ENCODE peak calls at places on chromosomes 4 and X, in ten cellular contexts. One of them, this sample, is unnamed.

GRCh38 chr4:24230955-24231354 is 341.1 kb upstream of the PPARGC1A start:
- DNase-seq in neural crest cell: no peak
- DNase-seq in ovary: no peak
- DNase-seq in GM06990: no peak
- DNase-seq in CD4-positive, alpha-beta T cell: no peak
- DNase-seq in nephron progenitor cell: no peak
- DNase-seq in tibial nerve: no peak
- DNase-seq in heart right ventricle: no peak
- DNase-seq in breast epithelium: no peak
- DNase-seq in lower lobe of right lung: no peak
- DNase-seq in this sample: no peak

GRCh38 chrX:45344597-45344996 is 143.9 kb upstream of the DIPK2B start:
- DNase-seq in neural crest cell: no peak
- DNase-seq in ovary: no peak
- DNase-seq in GM06990: no peak
- DNase-seq in CD4-positive, alpha-beta T cell: no peak
- DNase-seq in nephron progenitor cell: no peak
- DNase-seq in tibial nerve: no peak
- DNase-seq in heart right ventricle: no peak
- DNase-seq in breast epithelium: no peak
- DNase-seq in lower lobe of right lung: no peak
- DNase-seq in this sample: no peak

GRCh38 chr4:94827481-94828110 is 69.8 kb downstream of the BMPR1B start:
- DNase-seq in neural crest cell: no peak
- DNase-seq in ovary: no peak
- DNase-seq in GM06990: no peak
- DNase-seq in CD4-positive, alpha-beta T cell: no peak
- DNase-seq in nephron progenitor cell: no peak
- DNase-seq in tibial nerve: no peak
- DNase-seq in heart right ventricle: no peak
- DNase-seq in breast epithelium: no peak
- DNase-seq in lower lobe of right lung: no peak
- DNase-seq in this sample: no peak

GRCh38 chr4:1012031-1012739 is 759 bp downstream of the FGFRL1 start:
- DNase-seq in neural crest cell: no peak
- DNase-seq in ovary: peak
- DNase-seq in GM06990: no peak
- DNase-seq in CD4-positive, alpha-beta T cell: peak
- DNase-seq in nephron progenitor cell: peak
- DNase-seq in tibial nerve: peak
- DNase-seq in heart right ventricle: peak
- DNase-seq in breast epithelium: peak
- DNase-seq in lower lobe of right lung: peak
- DNase-seq in this sample: no peak

GRCh38 chrX:85359051-85359450 is 20.4 kb downstream of the POF1B start:
- DNase-seq in neural crest cell: no peak
- DNase-seq in ovary: no peak
- DNase-seq in GM06990: no peak
- DNase-seq in CD4-positive, alpha-beta T cell: no peak
- DNase-seq in nephron progenitor cell: no peak
- DNase-seq in tibial nerve: no peak
- DNase-seq in heart right ventricle: no peak
- DNase-seq in breast epithelium: no peak
- DNase-seq in lower lobe of right lung: no peak
- DNase-seq in this sample: no peak

GRCh38 chr4:121307441-121308327 is 73.1 kb downstream of the QRFPR start:
- DNase-seq in neural crest cell: no peak
- DNase-seq in ovary: no peak
- DNase-seq in GM06990: peak
- DNase-seq in CD4-positive, alpha-beta T cell: peak
- DNase-seq in nephron progenitor cell: peak
- DNase-seq in tibial nerve: no peak
- DNase-seq in heart right ventricle: no peak
- DNase-seq in breast epithelium: no peak
- DNase-seq in lower lobe of right lung: no peak
- DNase-seq in this sample: no peak

GRCh38 chr4:173509031-173510001 is 20.7 kb downstream of the HAND2 start:
- DNase-seq in neural crest cell: peak
- DNase-seq in ovary: peak
- DNase-seq in GM06990: no peak
- DNase-seq in CD4-positive, alpha-beta T cell: no peak
- DNase-seq in nephron progenitor cell: peak
- DNase-seq in tibial nerve: no peak
- DNase-seq in heart right ventricle: peak
- DNase-seq in breast epithelium: no peak
- DNase-seq in lower lobe of right lung: no peak
- DNase-seq in this sample: no peak

GRCh38 chr4:175560628-175561027 is 251.4 kb downstream of the GPM6A start:
- DNase-seq in neural crest cell: no peak
- DNase-seq in ovary: no peak
- DNase-seq in GM06990: peak
- DNase-seq in CD4-positive, alpha-beta T cell: no peak
- DNase-seq in nephron progenitor cell: no peak
- DNase-seq in tibial nerve: no peak
- DNase-seq in heart right ventricle: no peak
- DNase-seq in breast epithelium: no peak
- DNase-seq in lower lobe of right lung: no peak
- DNase-seq in this sample: no peak

GRCh38 chr4:72424006-72424405 is 145.0 kb downstream of the ADAMTS3 start:
- DNase-seq in neural crest cell: no peak
- DNase-seq in ovary: no peak
- DNase-seq in GM06990: no peak
- DNase-seq in CD4-positive, alpha-beta T cell: no peak
- DNase-seq in nephron progenitor cell: no peak
- DNase-seq in tibial nerve: no peak
- DNase-seq in heart right ventricle: no peak
- DNase-seq in breast epithelium: no peak
- DNase-seq in lower lobe of right lung: no peak
- DNase-seq in this sample: no peak

GRCh38 chr4:1011022-1011694 is at the start of gene FGFRL1:
- DNase-seq in neural crest cell: peak
- DNase-seq in ovary: peak
- DNase-seq in GM06990: peak
- DNase-seq in CD4-positive, alpha-beta T cell: peak
- DNase-seq in nephron progenitor cell: peak
- DNase-seq in tibial nerve: peak
- DNase-seq in heart right ventricle: peak
- DNase-seq in breast epithelium: peak
- DNase-seq in lower lobe of right lung: peak
- DNase-seq in this sample: peak

GRCh38 chrX:71195959-71196727 is 26.9 kb upstream of the GJB1 start:
- DNase-seq in neural crest cell: no peak
- DNase-seq in ovary: no peak
- DNase-seq in GM06990: no peak
- DNase-seq in CD4-positive, alpha-beta T cell: no peak
- DNase-seq in nephron progenitor cell: no peak
- DNase-seq in tibial nerve: no peak
- DNase-seq in heart right ventricle: no peak
- DNase-seq in breast epithelium: no peak
- DNase-seq in lower lobe of right lung: no peak
- DNase-seq in this sample: no peak

GRCh38 chr4:52157641-52158316 is 106.7 kb downstream of the SPATA18 start:
- DNase-seq in neural crest cell: no peak
- DNase-seq in ovary: no peak
- DNase-seq in GM06990: no peak
- DNase-seq in CD4-positive, alpha-beta T cell: no peak
- DNase-seq in nephron progenitor cell: no peak
- DNase-seq in tibial nerve: peak
- DNase-seq in heart right ventricle: no peak
- DNase-seq in breast epithelium: no peak
- DNase-seq in lower lobe of right lung: no peak
- DNase-seq in this sample: no peak

GRCh38 chrX:32744906-32745305 is 466.4 kb downstream of the DMD start:
- DNase-seq in neural crest cell: no peak
- DNase-seq in ovary: no peak
- DNase-seq in GM06990: no peak
- DNase-seq in CD4-positive, alpha-beta T cell: no peak
- DNase-seq in nephron progenitor cell: no peak
- DNase-seq in tibial nerve: no peak
- DNase-seq in heart right ventricle: no peak
- DNase-seq in breast epithelium: no peak
- DNase-seq in lower lobe of right lung: no peak
- DNase-seq in this sample: no peak

GRCh38 chr4:142565771-142566170 is 280.3 kb downstream of the INPP4B start:
- DNase-seq in neural crest cell: no peak
- DNase-seq in ovary: no peak
- DNase-seq in GM06990: peak
- DNase-seq in CD4-positive, alpha-beta T cell: no peak
- DNase-seq in nephron progenitor cell: no peak
- DNase-seq in tibial nerve: no peak
- DNase-seq in heart right ventricle: no peak
- DNase-seq in breast epithelium: no peak
- DNase-seq in lower lobe of right lung: no peak
- DNase-seq in this sample: no peak

GRCh38 chr4:26141101-26141830 is 179.5 kb upstream of the RBPJ start:
- DNase-seq in neural crest cell: no peak
- DNase-seq in ovary: no peak
- DNase-seq in GM06990: no peak
- DNase-seq in CD4-positive, alpha-beta T cell: no peak
- DNase-seq in nephron progenitor cell: no peak
- DNase-seq in tibial nerve: no peak
- DNase-seq in heart right ventricle: no peak
- DNase-seq in breast epithelium: no peak
- DNase-seq in lower lobe of right lung: no peak
- DNase-seq in this sample: no peak

GRCh38 chrX:153568612-153569011 is 30.3 kb downstream of the CCNQ start:
- DNase-seq in neural crest cell: no peak
- DNase-seq in ovary: no peak
- DNase-seq in GM06990: no peak
- DNase-seq in CD4-positive, alpha-beta T cell: no peak
- DNase-seq in nephron progenitor cell: no peak
- DNase-seq in tibial nerve: no peak
- DNase-seq in heart right ventricle: no peak
- DNase-seq in breast epithelium: no peak
- DNase-seq in lower lobe of right lung: no peak
- DNase-seq in this sample: no peak

GRCh38 chrX:133838761-133839676 is 146.4 kb downstream of the GPC3 start:
- DNase-seq in neural crest cell: peak
- DNase-seq in ovary: no peak
- DNase-seq in GM06990: no peak
- DNase-seq in CD4-positive, alpha-beta T cell: no peak
- DNase-seq in nephron progenitor cell: peak
- DNase-seq in tibial nerve: no peak
- DNase-seq in heart right ventricle: no peak
- DNase-seq in breast epithelium: no peak
- DNase-seq in lower lobe of right lung: no peak
- DNase-seq in this sample: peak
- TF ChIP-seq CTCF in neural crest cell: peak
- TF ChIP-seq CTCF in ovary: no peak
- TF ChIP-seq CTCF in GM06990: peak
- TF ChIP-seq CTCF in CD4-positive, alpha-beta T cell: peak
- TF ChIP-seq CTCF in nephron progenitor cell: peak
- TF ChIP-seq CTCF in tibial nerve: peak
- TF ChIP-seq CTCF in heart right ventricle: peak
- TF ChIP-seq CTCF in breast epithelium: no peak
- TF ChIP-seq CTCF in lower lobe of right lung: peak
- TF ChIP-seq CTCF in this sample: peak

GRCh38 chr4:184487503-184487902 is 13.2 kb upstream of the IRF2 start:
- DNase-seq in neural crest cell: no peak
- DNase-seq in ovary: no peak
- DNase-seq in GM06990: no peak
- DNase-seq in CD4-positive, alpha-beta T cell: no peak
- DNase-seq in nephron progenitor cell: no peak
- DNase-seq in tibial nerve: no peak
- DNase-seq in heart right ventricle: no peak
- DNase-seq in breast epithelium: no peak
- DNase-seq in lower lobe of right lung: no peak
- DNase-seq in this sample: no peak

GRCh38 chr4:184485279-184485678 is 10.9 kb upstream of the IRF2 start:
- DNase-seq in neural crest cell: no peak
- DNase-seq in ovary: no peak
- DNase-seq in GM06990: no peak
- DNase-seq in CD4-positive, alpha-beta T cell: no peak
- DNase-seq in nephron progenitor cell: no peak
- DNase-seq in tibial nerve: no peak
- DNase-seq in heart right ventricle: no peak
- DNase-seq in breast epithelium: no peak
- DNase-seq in lower lobe of right lung: no peak
- DNase-seq in this sample: no peak

DNA sequence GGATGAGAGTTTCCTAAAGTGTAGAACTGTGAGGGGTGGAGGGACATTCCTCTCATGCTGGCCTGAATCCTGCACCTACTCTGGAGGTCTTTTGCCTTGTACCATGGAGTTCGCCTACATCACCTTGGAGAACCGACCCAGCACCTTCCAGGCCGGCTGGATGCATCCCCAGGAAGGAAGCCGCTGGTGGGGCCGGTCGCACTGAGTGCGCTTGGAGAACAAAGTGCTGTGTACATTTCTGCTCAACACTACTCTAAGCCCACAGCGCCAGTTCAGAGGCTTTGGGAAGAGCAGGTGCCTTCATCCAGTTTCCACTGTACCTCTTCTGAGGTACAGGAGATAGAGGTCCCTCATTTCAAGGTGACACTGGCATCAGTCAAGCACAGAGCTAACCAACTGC is 15.4 kb upstream of the IRF2 start:
- DNase-seq in neural crest cell: no peak
- DNase-seq in ovary: no peak
- DNase-seq in GM06990: no peak
- DNase-seq in CD4-positive, alpha-beta T cell: no peak
- DNase-seq in nephron progenitor cell: no peak
- DNase-seq in tibial nerve: no peak
- DNase-seq in heart right ventricle: no peak
- DNase-seq in breast epithelium: no peak
- DNase-seq in lower lobe of right lung: no peak
- DNase-seq in this sample: no peak
- TF ChIP-seq CTCF in neural crest cell: no peak
- TF ChIP-seq CTCF in ovary: no peak
- TF ChIP-seq CTCF in GM06990: no peak
- TF ChIP-seq CTCF in CD4-positive, alpha-beta T cell: no peak
- TF ChIP-seq CTCF in nephron progenitor cell: no peak
- TF ChIP-seq CTCF in tibial nerve: no peak
- TF ChIP-seq CTCF in heart right ventricle: no peak
- TF ChIP-seq CTCF in breast epithelium: no peak
- TF ChIP-seq CTCF in lower lobe of right lung: no peak
- TF ChIP-seq CTCF in this sample: no peak

GRCh38 chr4:144948009-144948408 is 150.0 kb downstream of the ANAPC10 start:
- DNase-seq in neural crest cell: no peak
- DNase-seq in ovary: no peak
- DNase-seq in GM06990: no peak
- DNase-seq in CD4-positive, alpha-beta T cell: no peak
- DNase-seq in nephron progenitor cell: no peak
- DNase-seq in tibial nerve: no peak
- DNase-seq in heart right ventricle: no peak
- DNase-seq in breast epithelium: no peak
- DNase-seq in lower lobe of right lung: no peak
- DNase-seq in this sample: no peak
- TF ChIP-seq CTCF in neural crest cell: no peak
- TF ChIP-seq CTCF in ovary: no peak
- TF ChIP-seq CTCF in GM06990: no peak
- TF ChIP-seq CTCF in CD4-positive, alpha-beta T cell: no peak
- TF ChIP-seq CTCF in nephron progenitor cell: no peak
- TF ChIP-seq CTCF in tibial nerve: no peak
- TF ChIP-seq CTCF in heart right ventricle: no peak
- TF ChIP-seq CTCF in breast epithelium: no peak
- TF ChIP-seq CTCF in lower lobe of right lung: no peak
- TF ChIP-seq CTCF in this sample: no peak

GRCh38 chrX:119753639-119754257 is 4.6 kb upstream of the SOWAHD start:
- DNase-seq in neural crest cell: peak
- DNase-seq in ovary: no peak
- DNase-seq in GM06990: no peak
- DNase-seq in CD4-positive, alpha-beta T cell: peak
- DNase-seq in nephron progenitor cell: no peak
- DNase-seq in tibial nerve: no peak
- DNase-seq in heart right ventricle: no peak
- DNase-seq in breast epithelium: no peak
- DNase-seq in lower lobe of right lung: no peak
- DNase-seq in this sample: no peak
- TF ChIP-seq CTCF in neural crest cell: peak
- TF ChIP-seq CTCF in ovary: no peak
- TF ChIP-seq CTCF in GM06990: peak
- TF ChIP-seq CTCF in CD4-positive, alpha-beta T cell: peak
- TF ChIP-seq CTCF in nephron progenitor cell: peak
- TF ChIP-seq CTCF in tibial nerve: peak
- TF ChIP-seq CTCF in heart right ventricle: no peak
- TF ChIP-seq CTCF in breast epithelium: no peak
- TF ChIP-seq CTCF in lower lobe of right lung: peak
- TF ChIP-seq CTCF in this sample: peak